ENCODE peak calls at places on chromosomes 7 and 10, in five cellular contexts. C, E, A, J and L are unnamed samples.

GRCh38 chr7:71237945-71238344 is 106.0 kb downstream of the GALNT17 start:
- DNase-seq in E (no peak), J (peak), C (no peak), A (peak), L (no peak)

GRCh38 chr7:99624487-99624886 is 7.7 kb downstream of the ZSCAN25 start:
- DNase-seq in J (no peak), E (no peak), A (no peak), C (no peak), L (no peak)

GRCh38 chr7:97174308-97174707 is 56.8 kb downstream of the SDHAF3 start:
- DNase-seq in J (no peak), A (no peak), E (no peak), C (no peak), L (no peak)

GRCh38 chr10:13773496-13774170 is 186.9 kb downstream of the PRPF18 start:
- DNase-seq in A (peak), J (no peak), E (no peak), C (no peak), L (no peak)

GRCh38 chr7:135181261-135181928 is 10.9 kb upstream of the CYREN start:
- DNase-seq in C (no peak), J (no peak), A (no peak), E (no peak), L (no peak)

GRCh38 chr7:28732037-28732869 is 225.9 kb downstream of the TRIL start:
- DNase-seq in C (peak), J (peak), E (peak), A (no peak), L (no peak)

GRCh38 chr7:32347244-32347828 is 142.8 kb downstream of the LSM5 start:
- DNase-seq in C (peak), A (no peak), J (peak), E (no peak), L (no peak)

GRCh38 chr7:16644624-16644986 is 949 bp downstream of the ANKMY2 start:
- DNase-seq in A (peak), C (peak), E (peak), J (peak), L (no peak)

GRCh38 chr7:70384891-70385290 is 747.1 kb upstream of the GALNT17 start:
- DNase-seq in E (no peak), A (no peak), J (no peak), C (no peak), L (no peak)

GRCh38 chr10:6530211-6530840 is 49.8 kb downstream of the PRKCQ start:
- DNase-seq in J (no peak), E (no peak), C (no peak), A (no peak), L (no peak)

GRCh38 chr7:108568801-108569380 is 615 bp downstream of the THAP5 start:
- DNase-seq in A (no peak), C (no peak), J (no peak), E (no peak), L (no peak)

GRCh38 chr10:31242902-31243301 is 76.1 kb upstream of the ZEB1 start:
- DNase-seq in C (peak), A (no peak), E (no peak), J (no peak), L (no peak)

GRCh38 chr7:98733036-98733435 is 116.0 kb downstream of the NPTX2 start:
- DNase-seq in C (peak), E (peak), A (no peak), J (no peak), L (no peak)

GRCh38 chr10:49645417-49646255 is 31.8 kb downstream of the CHAT start:
- DNase-seq in C (no peak), A (no peak), J (no peak), E (no peak), L (no peak)

GRCh38 chr10:88319960-88320517 is 263.1 kb downstream of the RNLS start:
- DNase-seq in A (no peak), C (no peak), J (no peak), E (no peak), L (no peak)

GRCh38 chr10:133282846-133283390 is 6.2 kb upstream of the ADAM8 start:
- DNase-seq in A (no peak), C (no peak), J (no peak), E (no peak), L (no peak)

GRCh38 chr10:43192824-43193223 is 54.6 kb downstream of the CSGALNACT2 start:
- DNase-seq in A (no peak), C (no peak), J (no peak), E (no peak), L (no peak)

GRCh38 chr10:132481690-132482089 is 55.9 kb upstream of the INPP5A start:
- DNase-seq in J (no peak), A (no peak), C (no peak), E (no peak), L (no peak)

GRCh38 chr7:20598479-20599419 is 16.7 kb upstream of the ABCB5 start:
- DNase-seq in E (no peak), A (no peak), C (peak), J (no peak), L (peak)

GRCh38 chr10:94983555-94983954 is 45.1 kb downstream of the CYP2C9 start:
- DNase-seq in J (no peak), A (no peak), C (no peak), E (no peak), L (no peak)

GRCh38 chr10:11875499-11876281 is 52.5 kb downstream of the PROSER2 start:
- DNase-seq in J (peak), A (peak), E (no peak), C (peak), L (peak)

GRCh38 chr7:133931053-133931452 is 196.1 kb upstream of the LRGUK start:
- DNase-seq in C (no peak), A (no peak), J (no peak), E (no peak), L (no peak)

GRCh38 chr7:1081931-1082401 is 5.9 kb upstream of the GPER1 start:
- DNase-seq in C (no peak), J (no peak), A (no peak), E (no peak), L (no peak)

GRCh38 chr10:43259981-43260761 is 6.7 kb downstream of the RASGEF1A start:
- DNase-seq in E (no peak), J (no peak), C (no peak), A (peak), L (no peak)

GRCh38 chr7:13407911-13408310 is 581.6 kb downstream of the ETV1 start:
- DNase-seq in A (no peak), E (no peak), J (no peak), C (no peak), L (no peak)

GRCh38 chr10:20248309-20248708 is 432.1 kb downstream of the PLXDC2 start:
- DNase-seq in A (no peak), J (no peak), C (no peak), E (no peak), L (no peak)

GRCh38 chr10:120735773-120736371 is 115.3 kb upstream of the WDR11 start:
- DNase-seq in J (no peak), A (no peak), C (peak), E (no peak), L (no peak)

GRCh38 chr7:115037128-115037802 is 115.4 kb downstream of the MDFIC start:
- DNase-seq in J (no peak), E (no peak), A (no peak), C (no peak), L (no peak)

GRCh38 chr10:103448751-103449150 is 3.4 kb downstream of the CALHM2 start:
- DNase-seq in C (no peak), E (no peak), J (peak), A (peak), L (no peak)

GRCh38 chr10:4981722-4982471 is 18.7 kb downstream of the AKR1C1 start:
- DNase-seq in C (peak), J (no peak), A (no peak), E (peak), L (peak)
- TF ChIP-seq CTCF in C (peak), J (peak), A (peak), E (peak), L (peak)

GRCh38 chr7:51430480-51431086 is 114.0 kb upstream of the COBL start:
- DNase-seq in E (peak), C (peak), J (no peak), A (no peak), L (peak)

GRCh38 chr7:51426163-51426562 is 109.6 kb upstream of the COBL start:
- DNase-seq in J (no peak), E (no peak), C (no peak), A (no peak), L (no peak)

DNA sequence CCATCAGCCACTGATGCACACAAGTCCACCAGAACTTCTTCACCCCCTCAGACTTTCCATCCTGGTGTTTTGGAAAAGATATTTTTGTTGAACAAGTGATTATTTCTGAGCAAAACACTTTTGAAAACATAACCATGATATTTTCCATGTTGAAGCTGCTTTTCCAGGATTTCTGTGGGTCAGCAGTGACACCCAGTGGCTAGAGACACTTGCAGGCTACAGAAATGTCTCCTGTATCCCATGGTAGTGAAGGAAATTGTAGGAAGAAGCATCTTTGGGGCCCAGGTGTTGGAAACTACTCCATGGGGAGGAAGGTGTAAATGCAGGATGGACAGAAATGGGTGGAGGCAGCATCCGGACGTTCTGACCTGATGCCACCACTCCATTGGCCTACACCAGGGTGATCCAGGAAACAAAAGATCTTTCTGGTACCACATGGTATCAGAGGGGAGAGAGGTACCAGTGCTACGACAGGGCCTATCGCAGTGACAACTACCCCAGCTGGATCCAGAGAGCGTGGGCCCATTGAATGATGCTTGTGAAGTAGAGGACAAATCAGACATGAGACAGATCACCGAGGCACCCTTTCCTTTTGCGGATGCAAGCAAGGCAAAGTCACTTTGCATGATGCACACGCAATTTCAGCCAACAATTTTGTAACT is 111.7 kb upstream of the COBL start:
- DNase-seq in E (peak), C (peak), A (no peak), J (no peak), L (peak)
- TF ChIP-seq CTCF in E (no peak), C (peak), A (no peak), J (no peak), L (peak)

DNA sequence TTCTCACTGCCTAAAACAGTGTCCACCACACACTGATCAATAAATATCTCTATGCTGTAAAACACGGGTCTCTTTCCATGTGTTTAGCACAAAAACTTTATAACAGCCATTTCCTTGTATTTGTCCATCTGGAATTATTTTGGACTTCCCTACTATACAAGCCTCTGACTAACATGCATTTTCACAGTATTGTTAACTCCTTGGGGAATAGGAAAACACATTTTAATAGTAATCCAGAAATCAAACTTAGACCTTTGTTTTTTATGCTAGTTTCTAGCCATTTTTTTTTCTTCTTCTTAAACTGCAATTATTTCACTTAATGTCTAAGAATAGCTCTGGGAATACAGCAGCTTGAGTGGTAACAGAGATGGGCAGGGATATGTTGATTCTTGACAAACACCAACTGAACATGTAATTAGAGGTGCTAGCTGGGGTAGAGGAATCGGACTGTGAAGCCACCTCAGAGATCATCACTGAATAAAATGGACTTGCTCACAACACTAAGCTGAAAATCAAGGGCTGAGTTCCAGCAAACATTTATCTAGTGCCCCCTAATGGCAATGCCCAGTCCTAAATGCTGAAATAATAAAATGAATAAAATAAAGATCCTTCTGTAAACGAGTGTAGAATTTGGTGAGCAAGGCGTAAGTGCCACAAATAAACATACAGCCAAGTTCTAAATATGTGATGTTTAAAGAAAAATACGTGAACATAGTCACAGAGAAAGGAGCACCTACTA is 593.1 kb downstream of the SORCS1 start:
- DNase-seq in E (peak), C (peak), J (no peak), A (no peak), L (no peak)
- TF ChIP-seq CTCF in E (peak), C (peak), J (no peak), A (peak), L (peak)

GRCh38 chr7:142153400-142153799 is 41.9 kb downstream of the MGAM2 start:
- DNase-seq in C (peak), E (peak), A (no peak), J (no peak), L (peak)
- TF ChIP-seq CTCF in C (peak), E (peak), A (no peak), J (no peak), L (peak)

GRCh38 chr7:137492889-137493288 is 149.4 kb upstream of the PTN start:
- DNase-seq in J (no peak), E (no peak), A (no peak), C (no peak), L (no peak)

GRCh38 chr7:137484326-137484725 is 140.8 kb upstream of the PTN start:
- DNase-seq in A (no peak), C (no peak), E (no peak), J (no peak), L (no peak)

GRCh38 chr7:137485818-137486217 is 142.3 kb upstream of the PTN start:
- DNase-seq in C (no peak), A (no peak), E (no peak), J (no peak), L (no peak)

GRCh38 chr7:137489880-137490279 is 146.3 kb upstream of the PTN start:
- DNase-seq in A (no peak), C (no peak), J (no peak), E (no peak), L (no peak)

DNA sequence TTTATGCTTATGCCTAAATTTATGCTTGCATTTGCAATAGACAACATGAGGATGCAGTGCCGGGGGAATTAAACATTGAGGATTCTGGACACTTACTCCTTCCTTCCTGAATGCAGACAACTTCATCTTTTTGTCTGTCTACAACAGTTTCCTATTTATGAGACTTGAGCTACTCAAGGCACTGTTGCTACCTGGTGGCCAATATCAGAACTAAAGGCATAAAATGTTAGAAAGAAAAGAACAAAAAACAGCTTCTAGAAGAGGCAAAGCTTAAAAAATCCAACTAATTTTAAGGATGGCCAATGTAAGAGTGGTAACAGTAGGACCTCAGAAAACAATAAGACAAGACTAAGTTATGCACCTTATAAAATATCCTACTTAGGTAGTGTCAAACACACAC is 144.5 kb upstream of the PTN start:
- DNase-seq in E (no peak), A (no peak), J (no peak), C (no peak), L (no peak)
- TF ChIP-seq CTCF in E (peak), A (peak), J (no peak), C (no peak), L (peak)